ENCODE peak calls at places on chromosomes 12 and 14, in six cellular contexts. One of them, this sample, is unnamed. For H3K4me1, the result is how much of the 10 kb centered on the place peaks cover.

GRCh38 chr14:51053157-51053556 is 41.7 kb downstream of the TRIM9 start:
- DNase-seq in mesenchymal stem cell: no peak
- DNase-seq in neural progenitor cell: no peak
- DNase-seq in HCT116: no peak
- DNase-seq in GM23248: peak
- DNase-seq in OCI-LY7: no peak
- DNase-seq in this sample: no peak

GRCh38 chr12:116559330-116560080 is at the start of gene MAP1LC3B2:
- DNase-seq in HCT116: peak
- DNase-seq in GM23248: peak
- DNase-seq in OCI-LY7: peak
- DNase-seq in mesenchymal stem cell: peak
- DNase-seq in neural progenitor cell: peak
- DNase-seq in this sample: peak

GRCh38 chr14:35861204-35861868 is 35.2 kb downstream of the BRMS1L start:
- DNase-seq in HCT116: no peak
- DNase-seq in OCI-LY7: peak
- DNase-seq in GM23248: no peak
- DNase-seq in mesenchymal stem cell: no peak
- DNase-seq in neural progenitor cell: no peak
- DNase-seq in this sample: no peak

GRCh38 chr14:59306775-59307174 is 118.3 kb downstream of the DAAM1 start:
- DNase-seq in HCT116: no peak
- DNase-seq in GM23248: peak
- DNase-seq in neural progenitor cell: no peak
- DNase-seq in mesenchymal stem cell: peak
- DNase-seq in OCI-LY7: no peak
- DNase-seq in this sample: no peak

GRCh38 chr12:95118138-95118787 is 44.8 kb upstream of the NR2C1 start:
- DNase-seq in neural progenitor cell: no peak
- DNase-seq in mesenchymal stem cell: peak
- DNase-seq in HCT116: no peak
- DNase-seq in OCI-LY7: no peak
- DNase-seq in GM23248: peak
- DNase-seq in this sample: no peak

GRCh38 chr14:68088463-68088862 is 268.9 kb downstream of the RAD51B start:
- DNase-seq in GM23248: no peak
- DNase-seq in neural progenitor cell: peak
- DNase-seq in mesenchymal stem cell: no peak
- DNase-seq in OCI-LY7: no peak
- DNase-seq in HCT116: peak
- DNase-seq in this sample: no peak

GRCh38 chr12:65649126-65649525 is 175.2 kb upstream of the HMGA2 start:
- DNase-seq in mesenchymal stem cell: peak
- DNase-seq in GM23248: peak
- DNase-seq in HCT116: peak
- DNase-seq in neural progenitor cell: no peak
- DNase-seq in OCI-LY7: no peak
- DNase-seq in this sample: no peak

GRCh38 chr12:128745772-128746689 is 77.7 kb downstream of the SLC15A4 start:
- DNase-seq in OCI-LY7: no peak
- DNase-seq in neural progenitor cell: no peak
- DNase-seq in HCT116: no peak
- DNase-seq in mesenchymal stem cell: no peak
- DNase-seq in GM23248: no peak
- DNase-seq in this sample: no peak

GRCh38 chr12:11654338-11654737 is 4.9 kb downstream of the ETV6 start:
- DNase-seq in OCI-LY7: peak
- DNase-seq in neural progenitor cell: no peak
- DNase-seq in GM23248: no peak
- DNase-seq in HCT116: no peak
- DNase-seq in mesenchymal stem cell: no peak
- DNase-seq in this sample: no peak

GRCh38 chr12:67434653-67435375 is 165.7 kb downstream of the CAND1 start:
- DNase-seq in OCI-LY7: no peak
- DNase-seq in HCT116: no peak
- DNase-seq in neural progenitor cell: no peak
- DNase-seq in mesenchymal stem cell: peak
- DNase-seq in GM23248: peak
- DNase-seq in this sample: peak

GRCh38 chr12:115710104-115710564 is 567.4 kb downstream of the MED13L start:
- DNase-seq in mesenchymal stem cell: peak
- DNase-seq in neural progenitor cell: no peak
- DNase-seq in HCT116: no peak
- DNase-seq in GM23248: peak
- DNase-seq in OCI-LY7: no peak
- DNase-seq in this sample: peak

GRCh38 chr12:49019435-49020317 is 1.1 kb upstream of the PRKAG1 start:
- DNase-seq in mesenchymal stem cell: peak
- DNase-seq in GM23248: peak
- DNase-seq in OCI-LY7: peak
- DNase-seq in neural progenitor cell: peak
- DNase-seq in HCT116: no peak
- DNase-seq in this sample: peak

GRCh38 chr12:108939594-108939993 is 59.7 kb downstream of the DAO start:
- DNase-seq in HCT116: peak
- DNase-seq in OCI-LY7: peak
- DNase-seq in neural progenitor cell: peak
- DNase-seq in GM23248: peak
- DNase-seq in mesenchymal stem cell: peak
- DNase-seq in this sample: peak

GRCh38 chr14:30193791-30194407 is 266.3 kb upstream of the PRKD1 start:
- DNase-seq in neural progenitor cell: no peak
- DNase-seq in HCT116: no peak
- DNase-seq in OCI-LY7: no peak
- DNase-seq in mesenchymal stem cell: peak
- DNase-seq in GM23248: peak
- DNase-seq in this sample: no peak

GRCh38 chr12:70077441-70077840 is 165.8 kb upstream of the CNOT2 start:
- DNase-seq in GM23248: no peak
- DNase-seq in mesenchymal stem cell: no peak
- DNase-seq in HCT116: no peak
- DNase-seq in OCI-LY7: no peak
- DNase-seq in neural progenitor cell: no peak
- DNase-seq in this sample: no peak

DNA sequence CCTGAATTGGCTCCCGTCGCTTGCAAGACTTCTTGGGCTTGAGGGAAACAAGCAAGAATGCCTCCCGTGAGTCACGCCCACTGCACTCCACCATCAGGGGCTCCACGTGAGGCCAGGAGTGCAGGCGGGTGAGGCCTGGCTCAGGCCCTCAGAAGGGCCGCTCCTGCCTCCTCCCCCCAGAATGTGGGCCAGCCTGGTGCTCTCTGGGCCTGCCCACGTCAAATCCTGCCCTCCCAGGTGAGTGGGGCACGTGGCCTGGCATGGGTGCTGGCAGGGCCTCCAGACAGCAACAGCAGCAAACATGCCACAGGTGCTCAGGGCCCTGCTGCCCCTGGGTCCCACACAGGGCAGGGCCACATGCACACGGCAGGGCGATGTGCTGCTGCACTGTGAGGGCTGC is 30.6 kb upstream of the BTBD6 start:
- DNase-seq in HCT116: no peak
- DNase-seq in GM23248: no peak
- DNase-seq in mesenchymal stem cell: no peak
- DNase-seq in OCI-LY7: no peak
- DNase-seq in neural progenitor cell: no peak
- DNase-seq in this sample: no peak
- H3K4me1 ChIP-seq in HCT116: under half
- H3K4me1 ChIP-seq in GM23248: under half
- H3K4me1 ChIP-seq in mesenchymal stem cell: under half
- H3K4me1 ChIP-seq in OCI-LY7: under half
- H3K4me1 ChIP-seq in neural progenitor cell: under half
- H3K4me1 ChIP-seq in this sample: under half

DNA sequence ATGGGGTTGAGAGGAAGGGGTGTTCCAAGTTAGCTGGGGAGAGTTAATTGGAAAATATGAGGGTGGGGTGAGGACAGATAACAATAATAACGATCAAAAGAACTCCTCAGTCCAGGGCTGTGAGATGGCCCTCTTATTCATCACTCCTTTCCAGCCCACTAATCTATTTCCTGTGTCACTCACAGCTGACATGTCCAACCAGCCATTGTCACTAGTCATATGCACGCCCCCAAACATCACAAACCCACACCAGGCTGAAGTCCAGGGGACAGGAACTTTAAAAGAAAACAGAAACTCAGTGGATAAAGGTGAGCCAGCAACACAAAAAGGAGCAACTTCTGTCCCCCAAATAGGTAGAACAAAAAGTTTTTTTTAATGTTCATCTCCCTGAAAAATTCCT is 910 bp downstream of the CALCOCO1 start:
- DNase-seq in mesenchymal stem cell: no peak
- DNase-seq in neural progenitor cell: no peak
- DNase-seq in HCT116: no peak
- DNase-seq in OCI-LY7: peak
- DNase-seq in GM23248: peak
- DNase-seq in this sample: no peak
- H2AFZ ChIP-seq in mesenchymal stem cell: no peak
- H2AFZ ChIP-seq in neural progenitor cell: no peak
- H2AFZ ChIP-seq in HCT116: no peak
- H2AFZ ChIP-seq in OCI-LY7: peak
- H2AFZ ChIP-seq in GM23248: peak
- H2AFZ ChIP-seq in this sample: no peak

GRCh38 chr12:56115329-56115728 is 1.1 kb upstream of the RPL41 start:
- DNase-seq in neural progenitor cell: peak
- DNase-seq in mesenchymal stem cell: no peak
- DNase-seq in OCI-LY7: no peak
- DNase-seq in HCT116: no peak
- DNase-seq in GM23248: peak
- DNase-seq in this sample: no peak
- H3K4me3 ChIP-seq in neural progenitor cell: peak
- H3K4me3 ChIP-seq in mesenchymal stem cell: peak
- H3K4me3 ChIP-seq in OCI-LY7: peak
- H3K4me3 ChIP-seq in HCT116: peak
- H3K4me3 ChIP-seq in GM23248: peak
- H3K4me3 ChIP-seq in this sample: peak

GRCh38 chr12:56679834-56680575 is 8.1 kb downstream of the PTGES3 start:
- DNase-seq in OCI-LY7: no peak
- DNase-seq in GM23248: no peak
- DNase-seq in neural progenitor cell: no peak
- DNase-seq in HCT116: no peak
- DNase-seq in mesenchymal stem cell: no peak
- DNase-seq in this sample: no peak
- H3K4me1 ChIP-seq in OCI-LY7: under half
- H3K4me1 ChIP-seq in GM23248: under half
- H3K4me1 ChIP-seq in neural progenitor cell: under half
- H3K4me1 ChIP-seq in HCT116: under half
- H3K4me1 ChIP-seq in mesenchymal stem cell: under half
- H3K4me1 ChIP-seq in this sample: under half

GRCh38 chr12:75738486-75738885 is 227.1 kb upstream of the KRR1 start:
- DNase-seq in GM23248: peak
- DNase-seq in OCI-LY7: no peak
- DNase-seq in neural progenitor cell: no peak
- DNase-seq in mesenchymal stem cell: peak
- DNase-seq in HCT116: no peak
- DNase-seq in this sample: no peak
- H2AFZ ChIP-seq in GM23248: no peak
- H2AFZ ChIP-seq in OCI-LY7: no peak
- H2AFZ ChIP-seq in neural progenitor cell: no peak
- H2AFZ ChIP-seq in mesenchymal stem cell: no peak
- H2AFZ ChIP-seq in HCT116: no peak
- H2AFZ ChIP-seq in this sample: no peak

GRCh38 chr12:14957769-14958168 is 3.6 kb downstream of the ARHGDIB start:
- DNase-seq in OCI-LY7: no peak
- DNase-seq in HCT116: no peak
- DNase-seq in mesenchymal stem cell: no peak
- DNase-seq in GM23248: no peak
- DNase-seq in neural progenitor cell: no peak
- DNase-seq in this sample: no peak
- H3K4me3 ChIP-seq in OCI-LY7: peak
- H3K4me3 ChIP-seq in HCT116: no peak
- H3K4me3 ChIP-seq in mesenchymal stem cell: no peak
- H3K4me3 ChIP-seq in GM23248: no peak
- H3K4me3 ChIP-seq in neural progenitor cell: no peak
- H3K4me3 ChIP-seq in this sample: no peak

GRCh38 chr12:111436266-111436665 is 30.5 kb downstream of the SH2B3 start:
- DNase-seq in mesenchymal stem cell: no peak
- DNase-seq in neural progenitor cell: no peak
- DNase-seq in OCI-LY7: no peak
- DNase-seq in HCT116: no peak
- DNase-seq in GM23248: no peak
- DNase-seq in this sample: no peak

GRCh38 chr12:111435661-111436201 is 30.0 kb downstream of the SH2B3 start:
- DNase-seq in mesenchymal stem cell: no peak
- DNase-seq in GM23248: no peak
- DNase-seq in OCI-LY7: peak
- DNase-seq in HCT116: no peak
- DNase-seq in neural progenitor cell: no peak
- DNase-seq in this sample: no peak

GRCh38 chr12:111436811-111437210 is 31.1 kb downstream of the SH2B3 start:
- DNase-seq in neural progenitor cell: no peak
- DNase-seq in mesenchymal stem cell: no peak
- DNase-seq in HCT116: no peak
- DNase-seq in OCI-LY7: no peak
- DNase-seq in GM23248: no peak
- DNase-seq in this sample: no peak

GRCh38 chr12:111434049-111434448 is 28.3 kb downstream of the SH2B3 start:
- DNase-seq in OCI-LY7: no peak
- DNase-seq in HCT116: no peak
- DNase-seq in mesenchymal stem cell: peak
- DNase-seq in neural progenitor cell: no peak
- DNase-seq in GM23248: no peak
- DNase-seq in this sample: no peak

DNA sequence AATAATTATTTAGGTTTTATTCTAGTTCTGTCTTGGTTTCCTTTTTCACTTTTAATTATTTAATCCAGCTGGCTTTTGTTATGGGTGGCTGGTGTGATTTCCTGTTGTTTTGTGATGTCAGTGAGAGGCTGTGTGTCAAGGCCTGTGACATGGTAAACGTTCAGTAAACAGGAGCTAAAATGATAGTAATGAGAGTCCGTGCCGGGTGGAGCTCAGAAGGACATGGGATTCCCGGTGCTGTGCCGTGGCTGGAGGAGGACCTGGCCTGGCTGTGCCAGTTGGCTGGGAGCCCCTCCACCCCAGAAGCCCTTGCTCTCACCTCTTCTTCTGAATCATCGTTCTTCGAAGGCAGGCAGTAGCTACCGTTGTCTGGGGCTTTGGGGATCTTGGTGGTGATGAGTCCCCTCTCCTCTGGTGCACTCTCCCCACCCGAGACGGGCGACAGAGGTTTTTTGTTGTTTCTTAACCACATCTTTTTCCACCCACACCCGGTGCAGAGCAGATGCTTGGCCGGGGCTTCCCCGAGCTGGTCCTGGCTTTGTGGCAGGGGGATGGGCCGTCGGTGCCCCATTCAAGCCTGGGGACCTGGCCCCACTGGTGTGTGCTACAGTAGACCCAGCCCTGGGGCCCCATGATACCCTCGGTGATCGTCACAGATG is 29.1 kb downstream of the SH2B3 start:
- DNase-seq in mesenchymal stem cell: peak
- DNase-seq in neural progenitor cell: no peak
- DNase-seq in GM23248: peak
- DNase-seq in HCT116: no peak
- DNase-seq in OCI-LY7: peak
- DNase-seq in this sample: peak
- H3K4me1 ChIP-seq in mesenchymal stem cell: half or more
- H3K4me1 ChIP-seq in neural progenitor cell: under half
- H3K4me1 ChIP-seq in GM23248: half or more
- H3K4me1 ChIP-seq in HCT116: under half
- H3K4me1 ChIP-seq in OCI-LY7: half or more
- H3K4me1 ChIP-seq in this sample: under half